ENCODE peak calls at places on chromosomes 5 and 9, in six cellular contexts. I, C, X, M, L and A are unnamed samples.

GRCh38 chr5:150272531-150272930 is 17.0 kb downstream of the CAMK2A start:
- DNase-seq in X (peak; percentile 68), L (no peak), C (peak; percentile 28), I (peak; percentile 16), M (no peak), A (peak; percentile 94)

GRCh38 chr5:136025900-136026299 is 2.9 kb upstream of the TGFBI start:
- DNase-seq in L (no peak), X (no peak), M (no peak), C (no peak), I (no peak), A (peak; percentile 90)

GRCh38 chr5:21173526-21173925 is 1185.5 kb upstream of the CDH18 start:
- DNase-seq in X (no peak), L (no peak), I (no peak), C (no peak), M (no peak), A (peak; percentile 6)

GRCh38 chr5:74938250-74938649 is 72.1 kb upstream of the FAM169A start:
- DNase-seq in L (no peak), I (no peak), C (no peak), M (no peak), X (peak; percentile 57), A (no peak)

GRCh38 chr9:91127653-91128052 is 234.1 kb downstream of the AUH start:
- DNase-seq in X (peak; percentile 29), M (no peak), I (no peak), C (no peak), L (no peak), A (no peak)

GRCh38 chr9:137168575-137168906 is 1.3 kb downstream of the LRRC26 start:
- DNase-seq in L (no peak), C (no peak), M (no peak), I (peak; percentile 44), X (no peak), A (peak; percentile 93)

GRCh38 chr5:76622076-76622475 is 1.1 kb downstream of the F2RL2 start:
- DNase-seq in M (no peak), C (no peak), I (no peak), L (no peak), X (peak; percentile 34), A (no peak)

GRCh38 chr5:112800901-112801300 is 60.2 kb upstream of the SRP19 start:
- DNase-seq in X (no peak), M (no peak), L (no peak), C (no peak), I (no peak), A (no peak)

GRCh38 chr9:33140406-33141360 is 26.5 kb downstream of the B4GALT1 start:
- DNase-seq in M (no peak), X (no peak), C (no peak), I (no peak), L (no peak), A (no peak)

GRCh38 chr5:15601274-15601673 is 101.3 kb downstream of the FBXL7 start:
- DNase-seq in L (no peak), I (no peak), X (no peak), M (no peak), C (no peak), A (no peak)